ENCODE peak calls at places on chromosome 1, in six cellular contexts. One of them, this sample, is unnamed.
A peak's percentile ranks its signal among the peaks of the same experiment; 100 is the strongest.

GRCh38 chr1:170162385-170163226 is 16.8 kb downstream of the NTMT2 start:
- DNase-seq in adipocyte: peak; percentile 85
- DNase-seq in activated T-cell treated with anti-CD3 and anti-CD28 coated beads, Interleukin-2, amount 50 U/mL, for 24 hours: no peak
- DNase-seq in HuH-7: no peak
- DNase-seq in H54: peak; percentile 44
- DNase-seq in T-helper 2 cell: no peak
- DNase-seq in this sample: peak; percentile 95

GRCh38 chr1:99735852-99736251 is 30.6 kb downstream of the FRRS1 start:
- DNase-seq in adipocyte: no peak
- DNase-seq in activated T-cell treated with anti-CD3 and anti-CD28 coated beads, Interleukin-2, amount 50 U/mL, for 24 hours: no peak
- DNase-seq in HuH-7: no peak
- DNase-seq in H54: no peak
- DNase-seq in T-helper 2 cell: no peak
- DNase-seq in this sample: no peak

GRCh38 chr1:111895456-111895855 is 94.0 kb downstream of the KCND3 start:
- DNase-seq in adipocyte: no peak
- DNase-seq in activated T-cell treated with anti-CD3 and anti-CD28 coated beads, Interleukin-2, amount 50 U/mL, for 24 hours: no peak
- DNase-seq in HuH-7: no peak
- DNase-seq in H54: no peak
- DNase-seq in T-helper 2 cell: no peak
- DNase-seq in this sample: peak; percentile 20

GRCh38 chr1:156577512-156577911 is 2.0 kb upstream of the TTC24 start:
- DNase-seq in adipocyte: no peak
- DNase-seq in activated T-cell treated with anti-CD3 and anti-CD28 coated beads, Interleukin-2, amount 50 U/mL, for 24 hours: no peak
- DNase-seq in HuH-7: no peak
- DNase-seq in H54: no peak
- DNase-seq in T-helper 2 cell: no peak
- DNase-seq in this sample: no peak

GRCh38 chr1:147292012-147292411 is 49.5 kb downstream of the CHD1L start:
- DNase-seq in adipocyte: peak; percentile 80
- DNase-seq in activated T-cell treated with anti-CD3 and anti-CD28 coated beads, Interleukin-2, amount 50 U/mL, for 24 hours: no peak
- DNase-seq in HuH-7: no peak
- DNase-seq in H54: peak; percentile 10
- DNase-seq in T-helper 2 cell: no peak
- DNase-seq in this sample: peak; percentile 90

GRCh38 chr1:32063261-32063681 is 9.5 kb upstream of the TMEM39B start:
- DNase-seq in adipocyte: peak; percentile 85
- DNase-seq in activated T-cell treated with anti-CD3 and anti-CD28 coated beads, Interleukin-2, amount 50 U/mL, for 24 hours: no peak
- DNase-seq in HuH-7: peak; percentile 30
- DNase-seq in H54: no peak
- DNase-seq in T-helper 2 cell: no peak
- DNase-seq in this sample: peak; percentile 79

GRCh38 chr1:47936916-47937551 is 60.2 kb downstream of the TRABD2B start:
- DNase-seq in adipocyte: no peak
- DNase-seq in activated T-cell treated with anti-CD3 and anti-CD28 coated beads, Interleukin-2, amount 50 U/mL, for 24 hours: no peak
- DNase-seq in HuH-7: no peak
- DNase-seq in H54: no peak
- DNase-seq in T-helper 2 cell: no peak
- DNase-seq in this sample: no peak

GRCh38 chr1:200179126-200179780 is 151.7 kb downstream of the NR5A2 start:
- DNase-seq in adipocyte: peak; percentile 81
- DNase-seq in activated T-cell treated with anti-CD3 and anti-CD28 coated beads, Interleukin-2, amount 50 U/mL, for 24 hours: no peak
- DNase-seq in HuH-7: no peak
- DNase-seq in H54: no peak
- DNase-seq in T-helper 2 cell: no peak
- DNase-seq in this sample: peak; percentile 89

GRCh38 chr1:162557536-162557935 is 4.0 kb upstream of the UAP1 start:
- DNase-seq in adipocyte: no peak
- DNase-seq in activated T-cell treated with anti-CD3 and anti-CD28 coated beads, Interleukin-2, amount 50 U/mL, for 24 hours: no peak
- DNase-seq in HuH-7: no peak
- DNase-seq in H54: no peak
- DNase-seq in T-helper 2 cell: no peak
- DNase-seq in this sample: no peak

GRCh38 chr1:92951141-92951582 is 10.1 kb downstream of the DIPK1A start:
- DNase-seq in adipocyte: peak; percentile 90
- DNase-seq in activated T-cell treated with anti-CD3 and anti-CD28 coated beads, Interleukin-2, amount 50 U/mL, for 24 hours: no peak
- DNase-seq in HuH-7: no peak
- DNase-seq in H54: peak; percentile 7
- DNase-seq in T-helper 2 cell: no peak
- DNase-seq in this sample: peak; percentile 89

GRCh38 chr1:28581531-28582247 is 10.4 kb upstream of the RAB42 start:
- DNase-seq in adipocyte: peak; percentile 98
- DNase-seq in activated T-cell treated with anti-CD3 and anti-CD28 coated beads, Interleukin-2, amount 50 U/mL, for 24 hours: peak; percentile 97
- DNase-seq in HuH-7: peak; percentile 92
- DNase-seq in H54: peak; percentile 89
- DNase-seq in T-helper 2 cell: peak; percentile 88
- DNase-seq in this sample: peak; percentile 96

GRCh38 chr1:4761324-4761723 is 106.9 kb downstream of the AJAP1 start:
- DNase-seq in adipocyte: no peak
- DNase-seq in activated T-cell treated with anti-CD3 and anti-CD28 coated beads, Interleukin-2, amount 50 U/mL, for 24 hours: no peak
- DNase-seq in HuH-7: no peak
- DNase-seq in H54: no peak
- DNase-seq in T-helper 2 cell: no peak
- DNase-seq in this sample: no peak

GRCh38 chr1:228837817-228838716 is 102.8 kb downstream of the RHOU start:
- DNase-seq in adipocyte: peak; percentile 58
- DNase-seq in activated T-cell treated with anti-CD3 and anti-CD28 coated beads, Interleukin-2, amount 50 U/mL, for 24 hours: no peak
- DNase-seq in HuH-7: peak; percentile 80
- DNase-seq in H54: peak; percentile 55
- DNase-seq in T-helper 2 cell: no peak
- DNase-seq in this sample: peak; percentile 76